ENCODE peak calls at places on chromosomes 1 and 21, in four cellular contexts. One of them, this sample, is unnamed.

GRCh38 chr1:40911105-40911504 is 48.9 kb upstream of the CITED4 start:
- DNase-seq in IMR-90: no peak
- DNase-seq in H1: no peak
- DNase-seq in mesendoderm: no peak
- DNase-seq in this sample: no peak

GRCh38 chr1:195097316-195097715 is 1510.9 kb downstream of the KCNT2 start:
- DNase-seq in IMR-90: no peak
- DNase-seq in H1: no peak
- DNase-seq in mesendoderm: no peak
- DNase-seq in this sample: no peak

GRCh38 chr1:37052120-37052519 is 17.8 kb upstream of the GRIK3 start:
- DNase-seq in IMR-90: peak
- DNase-seq in H1: no peak
- DNase-seq in mesendoderm: peak
- DNase-seq in this sample: no peak

GRCh38 chr1:81554534-81554933 is 246.2 kb upstream of the ADGRL2 start:
- DNase-seq in IMR-90: no peak
- DNase-seq in H1: no peak
- DNase-seq in mesendoderm: no peak
- DNase-seq in this sample: no peak

GRCh38 chr1:222754386-222755139 is 17.6 kb downstream of the FAM177B start:
- DNase-seq in IMR-90: peak
- DNase-seq in H1: no peak
- DNase-seq in mesendoderm: no peak
- DNase-seq in this sample: no peak

GRCh38 chr21:41878831-41879189 is 334 bp downstream of the PRDM15 start:
- DNase-seq in IMR-90: peak
- DNase-seq in H1: peak
- DNase-seq in mesendoderm: peak
- DNase-seq in this sample: peak

GRCh38 chr1:53765656-53766055 is 26.7 kb upstream of the GLIS1 start:
- DNase-seq in IMR-90: peak
- DNase-seq in H1: no peak
- DNase-seq in mesendoderm: peak
- DNase-seq in this sample: no peak

GRCh38 chr1:8431028-8431427 is 113.1 kb downstream of the SLC45A1 start:
- DNase-seq in IMR-90: no peak
- DNase-seq in H1: no peak
- DNase-seq in mesendoderm: peak
- DNase-seq in this sample: no peak

GRCh38 chr21:36423772-36424433 is 38.7 kb downstream of the CHAF1B start:
- DNase-seq in IMR-90: no peak
- DNase-seq in H1: no peak
- DNase-seq in mesendoderm: no peak
- DNase-seq in this sample: no peak

GRCh38 chr1:212648431-212648830 is 39.9 kb downstream of the ATF3 start:
- DNase-seq in IMR-90: peak
- DNase-seq in H1: peak
- DNase-seq in mesendoderm: no peak
- DNase-seq in this sample: no peak

GRCh38 chr1:99731384-99731783 is 35.1 kb downstream of the FRRS1 start:
- DNase-seq in IMR-90: peak
- DNase-seq in H1: no peak
- DNase-seq in mesendoderm: no peak
- DNase-seq in this sample: no peak

GRCh38 chr21:37593015-37593414 is 226.4 kb downstream of the DYRK1A start:
- DNase-seq in IMR-90: no peak
- DNase-seq in H1: peak
- DNase-seq in mesendoderm: peak
- DNase-seq in this sample: peak

GRCh38 chr1:17199267-17200044 is 5.5 kb upstream of the PADI1 start:
- DNase-seq in IMR-90: peak
- DNase-seq in H1: no peak
- DNase-seq in mesendoderm: no peak
- DNase-seq in this sample: no peak

DNA sequence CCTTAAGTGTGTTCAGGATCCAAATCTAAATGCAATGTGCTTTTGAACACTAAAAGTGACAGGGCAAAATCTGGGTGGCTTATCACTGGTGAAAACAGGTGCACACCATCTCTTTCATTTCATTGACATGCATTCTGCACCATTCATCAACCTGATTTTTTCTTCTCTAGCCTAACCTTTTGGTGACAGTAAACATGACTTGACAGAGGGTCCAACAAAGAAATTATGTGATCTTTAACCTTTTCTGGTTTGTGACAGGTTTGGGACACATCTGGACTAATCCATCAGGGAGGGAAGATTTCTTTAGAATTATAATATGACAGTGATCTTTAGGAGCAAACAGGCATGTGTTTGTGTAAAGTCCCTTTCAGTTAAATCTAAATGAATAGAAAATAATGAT is 201.6 kb upstream of the NEGR1 start:
- DNase-seq in IMR-90: no peak
- DNase-seq in H1: no peak
- DNase-seq in mesendoderm: no peak
- DNase-seq in this sample: no peak
- H4K5ac ChIP-seq in IMR-90: no peak
- H4K5ac ChIP-seq in H1: no peak
- H4K5ac ChIP-seq in mesendoderm: no peak
- H4K5ac ChIP-seq in this sample: no peak

DNA sequence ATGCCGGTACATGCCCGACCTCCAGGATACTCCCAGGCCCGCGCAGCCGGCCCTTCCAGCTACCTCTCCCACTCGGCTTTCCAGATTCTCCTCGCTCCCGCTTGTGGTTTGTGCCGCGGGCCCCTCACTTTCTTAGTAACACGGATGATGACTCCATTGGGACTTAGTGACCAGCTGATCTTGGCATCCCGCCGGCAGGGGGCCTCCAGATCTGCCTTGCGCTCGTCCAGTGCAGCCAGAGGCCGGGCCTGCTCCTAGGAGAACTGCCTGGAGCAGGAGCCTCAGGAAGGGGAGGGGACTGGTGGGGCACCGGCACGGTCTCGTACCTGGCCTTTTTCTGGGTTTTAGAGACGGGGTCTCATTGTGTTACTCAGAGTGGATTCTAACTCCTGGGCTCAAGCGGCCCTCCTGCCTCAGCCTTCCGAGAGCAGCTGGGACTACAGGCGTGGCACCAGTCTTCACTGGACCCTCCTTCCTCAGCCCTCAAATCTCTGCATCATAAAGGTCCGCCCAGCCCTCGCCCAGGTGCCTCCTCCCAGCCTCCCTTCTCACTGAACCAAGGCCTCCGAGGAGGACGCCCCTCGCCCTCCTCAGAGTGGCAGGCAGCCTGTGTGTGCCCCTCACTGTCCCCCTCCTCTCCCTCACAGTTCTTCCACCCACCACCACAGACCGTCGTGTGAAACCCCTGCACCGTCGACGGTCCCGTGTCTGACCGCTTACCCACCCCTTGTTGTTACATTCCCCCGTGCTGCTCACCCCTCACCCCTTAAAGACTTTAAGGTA is 78.6 kb downstream of the SLC25A24 start:
- DNase-seq in IMR-90: peak
- DNase-seq in H1: peak
- DNase-seq in mesendoderm: peak
- DNase-seq in this sample: peak
- H4K5ac ChIP-seq in IMR-90: no peak
- H4K5ac ChIP-seq in H1: no peak
- H4K5ac ChIP-seq in mesendoderm: no peak
- H4K5ac ChIP-seq in this sample: no peak

DNA sequence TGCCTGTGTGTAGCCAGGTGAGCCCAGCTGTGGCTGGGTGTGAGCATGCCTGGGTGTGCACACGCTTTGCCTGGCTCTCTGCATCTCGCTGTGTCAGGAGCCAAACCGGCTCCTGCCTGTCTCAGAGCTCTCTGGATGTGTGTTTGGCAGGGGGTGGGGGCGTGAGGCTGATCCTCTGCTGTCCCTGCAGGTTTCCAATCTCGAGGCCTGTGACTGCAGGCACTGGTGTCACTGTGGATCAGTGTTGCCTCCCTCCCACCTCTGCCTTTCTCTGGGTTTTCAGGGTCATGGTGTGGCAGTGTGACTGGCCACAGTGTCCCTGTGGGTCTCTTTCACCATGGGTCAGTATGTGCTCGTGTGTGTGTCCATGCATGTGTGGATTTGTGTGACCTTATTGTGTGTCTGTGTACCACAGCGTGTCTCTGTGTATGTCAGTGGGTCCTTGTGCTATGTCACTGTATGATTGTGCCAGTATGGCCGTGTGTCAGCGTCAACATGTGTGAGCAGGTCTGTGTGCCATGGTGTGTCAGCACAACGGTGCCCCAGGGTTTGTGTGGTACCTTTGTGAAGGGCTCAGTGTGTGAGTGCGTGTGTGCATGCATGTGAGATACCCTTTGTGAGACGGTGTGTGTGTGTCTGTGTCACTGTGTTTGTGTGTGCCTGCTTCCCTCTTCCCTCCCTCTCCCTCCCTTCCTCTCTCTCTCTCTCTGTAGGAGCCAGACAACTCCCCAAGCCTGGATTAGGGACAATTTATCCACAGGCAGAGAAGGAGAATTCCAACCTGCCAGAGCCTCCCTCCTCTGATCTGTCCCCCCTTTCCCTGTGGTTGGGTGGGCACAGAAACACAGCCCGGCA is 43.4 kb downstream of the AHDC1 start:
- DNase-seq in IMR-90: no peak
- DNase-seq in H1: no peak
- DNase-seq in mesendoderm: peak
- DNase-seq in this sample: no peak
- H4K5ac ChIP-seq in IMR-90: no peak
- H4K5ac ChIP-seq in H1: no peak
- H4K5ac ChIP-seq in mesendoderm: no peak
- H4K5ac ChIP-seq in this sample: no peak

GRCh38 chr1:227734546-227734857 is 600 bp downstream of the JMJD4 start:
- DNase-seq in IMR-90: no peak
- DNase-seq in H1: no peak
- DNase-seq in mesendoderm: peak
- DNase-seq in this sample: no peak

GRCh38 chr1:227733751-227734545 is 1.2 kb downstream of the JMJD4 start:
- DNase-seq in IMR-90: no peak
- DNase-seq in H1: no peak
- DNase-seq in mesendoderm: no peak
- DNase-seq in this sample: peak

GRCh38 chr1:227733309-227733705 is 1.8 kb downstream of the JMJD4 start:
- DNase-seq in IMR-90: no peak
- DNase-seq in H1: no peak
- DNase-seq in mesendoderm: no peak
- DNase-seq in this sample: peak

GRCh38 chr1:227736814-227737432 is 1.7 kb downstream of the SNAP47 start:
- DNase-seq in IMR-90: no peak
- DNase-seq in H1: no peak
- DNase-seq in mesendoderm: no peak
- DNase-seq in this sample: no peak

GRCh38 chr1:227734858-227735780 is at the start of the genes JMJD4 and SNAP47:
- DNase-seq in IMR-90: peak
- DNase-seq in H1: peak
- DNase-seq in mesendoderm: peak
- DNase-seq in this sample: peak
- H4K5ac ChIP-seq in IMR-90: peak
- H4K5ac ChIP-seq in H1: peak
- H4K5ac ChIP-seq in mesendoderm: no peak
- H4K5ac ChIP-seq in this sample: no peak